ENCODE peak calls at places on chromosome 17, in four cellular contexts. J, K, W and R are unnamed samples.

GRCh38 chr17:7716901-7717755 is at the start of gene DNAH2:
- DNase-seq in J (peak), K (peak), W (peak), R (peak)

GRCh38 chr17:82475458-82475857 is 16.9 kb downstream of the NARF start:
- DNase-seq in J (no peak), K (no peak), W (no peak), R (no peak)

GRCh38 chr17:48626470-48627241 is 498 bp upstream of the HOXB9 start:
- DNase-seq in J (peak), K (peak), W (no peak), R (no peak)

GRCh38 chr17:32157225-32157624 is 14.9 kb downstream of the RHOT1 start:
- DNase-seq in J (no peak), K (peak), W (peak), R (no peak)

GRCh38 chr17:2192367-2193028 is 111.1 kb downstream of the SMG6 start:
- DNase-seq in J (no peak), K (peak), W (peak), R (no peak)

GRCh38 chr17:36885761-36886365 is 51.4 kb upstream of the LHX1 start:
- DNase-seq in J (no peak), K (no peak), W (no peak), R (no peak)

GRCh38 chr17:2398655-2399571 is 1.9 kb downstream of the MNT start:
- DNase-seq in J (peak), K (peak), W (no peak), R (peak)

GRCh38 chr17:45351831-45352230 is 35.0 kb upstream of the MAP3K14 start:
- DNase-seq in J (no peak), K (no peak), W (no peak), R (no peak)

GRCh38 chr17:81123052-81124048 is 42.0 kb upstream of the PVALEF start:
- DNase-seq in J (no peak), K (no peak), W (no peak), R (no peak)

GRCh38 chr17:56594528-56595418 is 1.3 kb downstream of the NOG start:
- DNase-seq in J (peak), K (peak), W (peak), R (peak)

GRCh38 chr17:21275047-21275578 is 9.4 kb upstream of the MAP2K3 start:
- DNase-seq in J (no peak), K (no peak), W (no peak), R (no peak)

GRCh38 chr17:34447406-34447805 is 84.4 kb upstream of the CCL1 start:
- DNase-seq in J (no peak), K (no peak), W (no peak), R (no peak)

GRCh38 chr17:37327341-37328090 is 48.3 kb upstream of the C17orf78 start:
- DNase-seq in J (no peak), K (peak), W (peak), R (no peak)

GRCh38 chr17:81373536-81374160 is 21.6 kb upstream of the BAHCC1 start:
- DNase-seq in J (peak), K (no peak), W (no peak), R (no peak)

GRCh38 chr17:77383613-77384608 is 243.1 kb downstream of the SEC14L1 start:
- DNase-seq in J (no peak), K (no peak), W (no peak), R (no peak)

GRCh38 chr17:77098884-77099545 is 41.8 kb upstream of the SEC14L1 start:
- DNase-seq in J (no peak), K (peak), W (peak), R (no peak)

GRCh38 chr17:14359251-14359939 is 58.5 kb downstream of the HS3ST3B1 start:
- DNase-seq in J (peak), K (no peak), W (peak), R (no peak)

GRCh38 chr17:78991017-78991783 is 11.5 kb upstream of the LGALS3BP start:
- DNase-seq in J (no peak), K (no peak), W (no peak), R (no peak)

GRCh38 chr17:63703029-63703428 is 3.1 kb upstream of the LIMD2 start:
- DNase-seq in J (no peak), K (no peak), W (no peak), R (no peak)
- H3K27ac ChIP-seq in J (no peak), K (no peak), W (no peak), R (no peak)

GRCh38 chr17:80065478-80066170 is 29.2 kb downstream of the CCDC40 start:
- DNase-seq in J (peak), K (no peak), W (no peak), R (no peak)

GRCh38 chr17:80061421-80061820 is 25.0 kb downstream of the CCDC40 start:
- DNase-seq in J (no peak), K (no peak), W (no peak), R (no peak)

GRCh38 chr17:80067393-80067986 is 31.0 kb downstream of the CCDC40 start:
- DNase-seq in J (no peak), K (no peak), W (no peak), R (no peak)

GRCh38 chr17:80063815-80064585 is 27.6 kb downstream of the CCDC40 start:
- DNase-seq in J (no peak), K (peak), W (peak), R (no peak)

DNA sequence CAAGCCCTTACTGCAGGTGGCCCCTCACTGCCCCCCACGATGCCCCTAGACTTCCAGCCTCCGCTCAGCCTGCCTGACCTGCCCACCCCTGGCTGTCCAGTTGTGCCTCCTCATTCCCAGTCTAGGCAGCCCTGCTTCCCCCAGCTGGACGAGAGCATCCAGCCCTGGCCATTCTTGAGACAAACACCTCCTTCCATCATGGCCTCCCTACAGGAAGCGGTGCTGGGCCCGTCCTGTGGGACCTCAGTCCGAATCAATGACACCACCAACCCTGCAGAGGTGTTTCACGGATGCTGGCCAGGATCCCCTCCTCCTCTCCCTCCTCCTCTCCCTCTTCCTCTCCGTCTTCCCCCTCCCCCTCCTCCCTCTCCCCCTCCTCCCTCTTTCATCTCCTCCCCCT is 28.3 kb downstream of the CCDC40 start:
- DNase-seq in J (no peak), K (no peak), W (no peak), R (no peak)
- H4K91ac ChIP-seq in J (no peak), K (peak), W (no peak), R (no peak)

GRCh38 chr17:19513897-19514488 is 19.7 kb upstream of the SLC47A1 start:
- DNase-seq in J (peak), K (peak), W (peak), R (peak)

GRCh38 chr17:19508327-19508867 is 25.3 kb upstream of the SLC47A1 start:
- DNase-seq in J (peak), K (no peak), W (no peak), R (no peak)

GRCh38 chr17:19507673-19508326 is 25.9 kb upstream of the SLC47A1 start:
- DNase-seq in J (peak), K (peak), W (peak), R (peak)

DNA sequence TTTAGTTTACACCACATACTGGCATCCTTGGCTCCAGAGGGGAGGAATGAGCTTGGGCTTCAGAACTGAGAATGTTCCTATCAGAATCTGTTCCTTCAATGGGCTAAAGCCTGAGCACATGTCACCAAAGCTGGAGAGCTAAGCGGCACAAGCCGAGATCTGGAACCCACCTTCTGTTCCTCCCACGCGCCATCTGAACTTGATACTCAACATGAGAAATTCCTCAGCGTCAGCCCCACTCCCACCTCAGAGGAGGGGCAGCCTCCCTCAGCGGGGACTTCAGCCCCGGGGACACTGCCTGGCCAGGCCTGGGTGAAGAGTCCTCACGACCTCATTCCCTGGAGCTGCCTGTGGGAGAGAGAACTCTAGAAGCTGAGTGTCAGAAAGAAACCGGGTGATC is 22.8 kb upstream of the SLC47A1 start:
- DNase-seq in J (no peak), K (no peak), W (no peak), R (no peak)
- H2BK120ac ChIP-seq in J (no peak), K (no peak), W (no peak), R (no peak)

DNA sequence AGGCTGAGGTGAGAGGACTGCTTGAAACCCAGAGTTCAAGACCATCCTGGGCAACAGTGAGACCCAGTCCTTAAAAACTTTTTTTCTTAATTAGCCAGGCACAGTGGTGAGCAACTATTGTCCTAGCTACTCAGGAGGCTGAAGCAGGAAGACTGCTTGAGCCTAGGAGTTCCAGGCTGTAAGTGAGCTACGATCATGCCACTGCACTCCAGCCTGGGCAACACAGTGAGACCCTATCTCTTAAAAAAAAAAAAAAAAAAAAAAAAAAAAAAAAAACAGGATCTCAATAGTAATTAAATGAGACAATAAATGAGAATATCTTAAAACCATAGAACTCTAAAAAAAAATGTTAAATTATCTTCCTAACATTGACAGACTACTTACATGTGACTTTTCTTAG is 14.3 kb downstream of the SMURF2 start:
- DNase-seq in J (no peak), K (no peak), W (no peak), R (no peak)
- H3K27ac ChIP-seq in J (no peak), K (peak), W (no peak), R (no peak)

GRCh38 chr17:61380217-61380835 is 19.3 kb upstream of the TBX2 start:
- DNase-seq in J (no peak), K (no peak), W (no peak), R (no peak)

GRCh38 chr17:61379457-61380216 is 20.0 kb upstream of the TBX2 start:
- DNase-seq in J (no peak), K (no peak), W (no peak), R (no peak)

GRCh38 chr17:61381537-61381936 is 18.1 kb upstream of the TBX2 start:
- DNase-seq in J (no peak), K (no peak), W (no peak), R (no peak)

GRCh38 chr17:61382796-61383688 is 16.6 kb upstream of the TBX2 start:
- DNase-seq in J (no peak), K (no peak), W (no peak), R (no peak)

DNA sequence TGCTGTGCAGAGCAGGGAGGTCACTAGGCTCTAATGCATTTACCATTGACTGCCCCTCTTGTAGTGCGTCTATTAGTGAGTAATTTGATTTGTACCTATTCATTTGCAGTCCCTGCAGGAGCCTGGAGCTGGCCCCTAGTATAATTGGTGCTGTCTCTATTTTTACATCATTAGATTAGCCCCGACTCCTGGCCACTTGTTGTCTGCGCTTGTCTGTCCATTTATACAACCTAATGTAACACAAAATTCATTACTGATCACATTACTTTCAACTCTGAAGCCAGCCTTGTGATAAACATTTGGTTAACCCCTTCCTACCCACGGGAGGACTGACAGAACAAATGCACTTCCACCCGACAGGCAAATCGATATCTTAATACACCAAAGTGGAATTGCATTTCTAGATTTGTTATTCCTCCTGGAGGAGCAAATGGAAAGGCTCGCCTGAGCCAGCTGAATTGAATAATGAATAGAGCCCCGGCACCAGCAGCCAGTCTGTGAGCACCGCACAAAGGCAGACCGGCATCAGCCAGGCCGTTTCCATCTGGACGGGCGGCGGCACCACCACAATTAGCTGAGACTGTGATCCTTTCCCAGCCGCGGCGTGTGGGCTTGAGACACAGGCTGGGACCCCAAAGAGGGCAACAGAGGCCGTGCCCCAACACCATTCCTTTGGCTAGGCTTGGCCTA is 18.7 kb upstream of the TBX2 start:
- DNase-seq in J (no peak), K (no peak), W (no peak), R (no peak)
- H4K91ac ChIP-seq in J (no peak), K (no peak), W (no peak), R (no peak)